ENCODE peak calls at places on chromosomes 3 and 15, in ten cellular contexts. One of them, this sample, is unnamed.

GRCh38 chr3:15478300-15478979 is 43.1 kb downstream of the COLQ start:
- DNase-seq in activated CD4-positive, CD25-positive, alpha-beta regulatory T cell: no peak
- DNase-seq in skeletal muscle cell: no peak
- DNase-seq in iris pigment epithelial cell: no peak
- DNase-seq in NCI-H1092 treated with DMSO at 0.1 percent for 48 hours: no peak
- DNase-seq in brain microvascular endothelial cell: no peak
- DNase-seq in activated CD8-positive, alpha-beta memory T cell treated with anti-CD3 and anti-CD28 coated beads for 48 hours: no peak
- DNase-seq in AG10803: no peak
- DNase-seq in naive thymus-derived CD8-positive, alpha-beta T cell: no peak
- DNase-seq in caudate nucleus: no peak
- DNase-seq in this sample: no peak

GRCh38 chr15:71518661-71519060 is 291.7 kb upstream of the NR2E3 start:
- DNase-seq in caudate nucleus: no peak
- DNase-seq in naive thymus-derived CD8-positive, alpha-beta T cell: no peak
- DNase-seq in NCI-H1092 treated with DMSO at 0.1 percent for 48 hours: no peak
- DNase-seq in brain microvascular endothelial cell: no peak
- DNase-seq in AG10803: no peak
- DNase-seq in activated CD4-positive, CD25-positive, alpha-beta regulatory T cell: no peak
- DNase-seq in iris pigment epithelial cell: no peak
- DNase-seq in activated CD8-positive, alpha-beta memory T cell treated with anti-CD3 and anti-CD28 coated beads for 48 hours: no peak
- DNase-seq in skeletal muscle cell: no peak
- DNase-seq in this sample: no peak

GRCh38 chr3:6709178-6709577 is 151.7 kb upstream of the GRM7 start:
- DNase-seq in caudate nucleus: no peak
- DNase-seq in iris pigment epithelial cell: no peak
- DNase-seq in activated CD8-positive, alpha-beta memory T cell treated with anti-CD3 and anti-CD28 coated beads for 48 hours: no peak
- DNase-seq in skeletal muscle cell: no peak
- DNase-seq in naive thymus-derived CD8-positive, alpha-beta T cell: no peak
- DNase-seq in brain microvascular endothelial cell: no peak
- DNase-seq in NCI-H1092 treated with DMSO at 0.1 percent for 48 hours: no peak
- DNase-seq in activated CD4-positive, CD25-positive, alpha-beta regulatory T cell: no peak
- DNase-seq in AG10803: no peak
- DNase-seq in this sample: no peak

GRCh38 chr3:149542375-149543312 is 68.1 kb downstream of the TM4SF4 start:
- DNase-seq in skeletal muscle cell: no peak
- DNase-seq in activated CD8-positive, alpha-beta memory T cell treated with anti-CD3 and anti-CD28 coated beads for 48 hours: no peak
- DNase-seq in caudate nucleus: no peak
- DNase-seq in NCI-H1092 treated with DMSO at 0.1 percent for 48 hours: no peak
- DNase-seq in AG10803: no peak
- DNase-seq in iris pigment epithelial cell: peak; percentile 70
- DNase-seq in brain microvascular endothelial cell: peak; percentile 46
- DNase-seq in activated CD4-positive, CD25-positive, alpha-beta regulatory T cell: no peak
- DNase-seq in naive thymus-derived CD8-positive, alpha-beta T cell: no peak
- DNase-seq in this sample: no peak

GRCh38 chr3:43423142-43423541 is 136.8 kb downstream of the SNRK start:
- DNase-seq in skeletal muscle cell: no peak
- DNase-seq in caudate nucleus: no peak
- DNase-seq in brain microvascular endothelial cell: peak; percentile 23
- DNase-seq in AG10803: no peak
- DNase-seq in activated CD8-positive, alpha-beta memory T cell treated with anti-CD3 and anti-CD28 coated beads for 48 hours: no peak
- DNase-seq in activated CD4-positive, CD25-positive, alpha-beta regulatory T cell: no peak
- DNase-seq in NCI-H1092 treated with DMSO at 0.1 percent for 48 hours: no peak
- DNase-seq in iris pigment epithelial cell: peak; percentile 8
- DNase-seq in naive thymus-derived CD8-positive, alpha-beta T cell: no peak
- DNase-seq in this sample: no peak

GRCh38 chr15:97504031-97504430 is 456.5 kb upstream of the ARRDC4 start:
- DNase-seq in NCI-H1092 treated with DMSO at 0.1 percent for 48 hours: no peak
- DNase-seq in caudate nucleus: no peak
- DNase-seq in iris pigment epithelial cell: peak; percentile 84
- DNase-seq in AG10803: no peak
- DNase-seq in activated CD4-positive, CD25-positive, alpha-beta regulatory T cell: no peak
- DNase-seq in activated CD8-positive, alpha-beta memory T cell treated with anti-CD3 and anti-CD28 coated beads for 48 hours: no peak
- DNase-seq in brain microvascular endothelial cell: peak; percentile 93
- DNase-seq in skeletal muscle cell: peak; percentile 64
- DNase-seq in naive thymus-derived CD8-positive, alpha-beta T cell: no peak
- DNase-seq in this sample: peak; percentile 92

GRCh38 chr3:27080126-27080525 is 289.1 kb downstream of the NEK10 start:
- DNase-seq in iris pigment epithelial cell: no peak
- DNase-seq in NCI-H1092 treated with DMSO at 0.1 percent for 48 hours: no peak
- DNase-seq in skeletal muscle cell: no peak
- DNase-seq in AG10803: no peak
- DNase-seq in naive thymus-derived CD8-positive, alpha-beta T cell: no peak
- DNase-seq in brain microvascular endothelial cell: no peak
- DNase-seq in activated CD4-positive, CD25-positive, alpha-beta regulatory T cell: no peak
- DNase-seq in activated CD8-positive, alpha-beta memory T cell treated with anti-CD3 and anti-CD28 coated beads for 48 hours: no peak
- DNase-seq in caudate nucleus: no peak
- DNase-seq in this sample: no peak

GRCh38 chr15:71777216-71777943 is 33.0 kb upstream of the NR2E3 start:
- DNase-seq in iris pigment epithelial cell: no peak
- DNase-seq in naive thymus-derived CD8-positive, alpha-beta T cell: no peak
- DNase-seq in activated CD4-positive, CD25-positive, alpha-beta regulatory T cell: no peak
- DNase-seq in activated CD8-positive, alpha-beta memory T cell treated with anti-CD3 and anti-CD28 coated beads for 48 hours: no peak
- DNase-seq in caudate nucleus: no peak
- DNase-seq in brain microvascular endothelial cell: no peak
- DNase-seq in skeletal muscle cell: no peak
- DNase-seq in NCI-H1092 treated with DMSO at 0.1 percent for 48 hours: no peak
- DNase-seq in AG10803: no peak
- DNase-seq in this sample: no peak

GRCh38 chr15:61794881-61795280 is 265.4 kb downstream of the VPS13C start:
- DNase-seq in brain microvascular endothelial cell: peak; percentile 4
- DNase-seq in caudate nucleus: no peak
- DNase-seq in skeletal muscle cell: peak; percentile 52
- DNase-seq in activated CD8-positive, alpha-beta memory T cell treated with anti-CD3 and anti-CD28 coated beads for 48 hours: no peak
- DNase-seq in naive thymus-derived CD8-positive, alpha-beta T cell: no peak
- DNase-seq in NCI-H1092 treated with DMSO at 0.1 percent for 48 hours: no peak
- DNase-seq in activated CD4-positive, CD25-positive, alpha-beta regulatory T cell: no peak
- DNase-seq in iris pigment epithelial cell: peak; percentile 46
- DNase-seq in AG10803: peak; percentile 16
- DNase-seq in this sample: peak; percentile 5

GRCh38 chr15:50993598-50993997 is 85.1 kb downstream of the AP4E1 start:
- DNase-seq in skeletal muscle cell: no peak
- DNase-seq in AG10803: no peak
- DNase-seq in iris pigment epithelial cell: peak; percentile 20
- DNase-seq in brain microvascular endothelial cell: no peak
- DNase-seq in activated CD4-positive, CD25-positive, alpha-beta regulatory T cell: no peak
- DNase-seq in caudate nucleus: no peak
- DNase-seq in NCI-H1092 treated with DMSO at 0.1 percent for 48 hours: no peak
- DNase-seq in activated CD8-positive, alpha-beta memory T cell treated with anti-CD3 and anti-CD28 coated beads for 48 hours: no peak
- DNase-seq in naive thymus-derived CD8-positive, alpha-beta T cell: no peak
- DNase-seq in this sample: peak; percentile 35

GRCh38 chr3:65587650-65588439 is 450.9 kb downstream of the MAGI1 start:
- DNase-seq in naive thymus-derived CD8-positive, alpha-beta T cell: no peak
- DNase-seq in activated CD4-positive, CD25-positive, alpha-beta regulatory T cell: no peak
- DNase-seq in NCI-H1092 treated with DMSO at 0.1 percent for 48 hours: no peak
- DNase-seq in activated CD8-positive, alpha-beta memory T cell treated with anti-CD3 and anti-CD28 coated beads for 48 hours: no peak
- DNase-seq in AG10803: no peak
- DNase-seq in iris pigment epithelial cell: no peak
- DNase-seq in skeletal muscle cell: no peak
- DNase-seq in brain microvascular endothelial cell: no peak
- DNase-seq in caudate nucleus: no peak
- DNase-seq in this sample: peak; percentile 29

GRCh38 chr15:82970696-82971095 is 15.3 kb upstream of the RAMAC start:
- DNase-seq in skeletal muscle cell: no peak
- DNase-seq in naive thymus-derived CD8-positive, alpha-beta T cell: no peak
- DNase-seq in iris pigment epithelial cell: no peak
- DNase-seq in activated CD4-positive, CD25-positive, alpha-beta regulatory T cell: no peak
- DNase-seq in caudate nucleus: no peak
- DNase-seq in brain microvascular endothelial cell: no peak
- DNase-seq in NCI-H1092 treated with DMSO at 0.1 percent for 48 hours: no peak
- DNase-seq in AG10803: no peak
- DNase-seq in activated CD8-positive, alpha-beta memory T cell treated with anti-CD3 and anti-CD28 coated beads for 48 hours: no peak
- DNase-seq in this sample: no peak

GRCh38 chr15:60804986-60805949 is 326.3 kb upstream of the ICE2 start:
- DNase-seq in brain microvascular endothelial cell: peak; percentile 79
- DNase-seq in naive thymus-derived CD8-positive, alpha-beta T cell: no peak
- DNase-seq in iris pigment epithelial cell: peak; percentile 70
- DNase-seq in AG10803: peak; percentile 75
- DNase-seq in activated CD8-positive, alpha-beta memory T cell treated with anti-CD3 and anti-CD28 coated beads for 48 hours: no peak
- DNase-seq in NCI-H1092 treated with DMSO at 0.1 percent for 48 hours: peak; percentile 10
- DNase-seq in skeletal muscle cell: peak; percentile 56
- DNase-seq in activated CD4-positive, CD25-positive, alpha-beta regulatory T cell: no peak
- DNase-seq in caudate nucleus: no peak
- DNase-seq in this sample: peak; percentile 29

GRCh38 chr3:128497305-128498126 is 4.5 kb upstream of the GATA2 start:
- DNase-seq in activated CD4-positive, CD25-positive, alpha-beta regulatory T cell: peak; percentile 39
- DNase-seq in AG10803: no peak
- DNase-seq in activated CD8-positive, alpha-beta memory T cell treated with anti-CD3 and anti-CD28 coated beads for 48 hours: no peak
- DNase-seq in brain microvascular endothelial cell: no peak
- DNase-seq in caudate nucleus: peak; percentile 81
- DNase-seq in iris pigment epithelial cell: no peak
- DNase-seq in naive thymus-derived CD8-positive, alpha-beta T cell: peak; percentile 68
- DNase-seq in skeletal muscle cell: no peak
- DNase-seq in NCI-H1092 treated with DMSO at 0.1 percent for 48 hours: peak; percentile 76
- DNase-seq in this sample: peak; percentile 36

GRCh38 chr3:6803652-6804051 is 57.3 kb upstream of the GRM7 start:
- DNase-seq in NCI-H1092 treated with DMSO at 0.1 percent for 48 hours: no peak
- DNase-seq in caudate nucleus: no peak
- DNase-seq in naive thymus-derived CD8-positive, alpha-beta T cell: no peak
- DNase-seq in skeletal muscle cell: no peak
- DNase-seq in brain microvascular endothelial cell: no peak
- DNase-seq in activated CD8-positive, alpha-beta memory T cell treated with anti-CD3 and anti-CD28 coated beads for 48 hours: no peak
- DNase-seq in activated CD4-positive, CD25-positive, alpha-beta regulatory T cell: no peak
- DNase-seq in iris pigment epithelial cell: no peak
- DNase-seq in AG10803: no peak
- DNase-seq in this sample: no peak

GRCh38 chr3:159818399-159818798 is 170.2 kb upstream of the IL12A start:
- DNase-seq in skeletal muscle cell: no peak
- DNase-seq in caudate nucleus: peak; percentile 26
- DNase-seq in naive thymus-derived CD8-positive, alpha-beta T cell: no peak
- DNase-seq in NCI-H1092 treated with DMSO at 0.1 percent for 48 hours: no peak
- DNase-seq in activated CD4-positive, CD25-positive, alpha-beta regulatory T cell: no peak
- DNase-seq in AG10803: no peak
- DNase-seq in iris pigment epithelial cell: no peak
- DNase-seq in brain microvascular endothelial cell: no peak
- DNase-seq in activated CD8-positive, alpha-beta memory T cell treated with anti-CD3 and anti-CD28 coated beads for 48 hours: no peak
- DNase-seq in this sample: no peak

GRCh38 chr3:21747376-21747775 is 3.6 kb downstream of the ZNF385D start:
- DNase-seq in brain microvascular endothelial cell: no peak
- DNase-seq in AG10803: peak; percentile 8
- DNase-seq in iris pigment epithelial cell: no peak
- DNase-seq in activated CD4-positive, CD25-positive, alpha-beta regulatory T cell: no peak
- DNase-seq in skeletal muscle cell: no peak
- DNase-seq in activated CD8-positive, alpha-beta memory T cell treated with anti-CD3 and anti-CD28 coated beads for 48 hours: no peak
- DNase-seq in naive thymus-derived CD8-positive, alpha-beta T cell: no peak
- DNase-seq in NCI-H1092 treated with DMSO at 0.1 percent for 48 hours: no peak
- DNase-seq in caudate nucleus: no peak
- DNase-seq in this sample: peak; percentile 12

GRCh38 chr3:29775352-29775751 is 494.5 kb downstream of the RBMS3 start:
- DNase-seq in caudate nucleus: no peak
- DNase-seq in naive thymus-derived CD8-positive, alpha-beta T cell: no peak
- DNase-seq in activated CD4-positive, CD25-positive, alpha-beta regulatory T cell: no peak
- DNase-seq in AG10803: peak; percentile 69
- DNase-seq in iris pigment epithelial cell: no peak
- DNase-seq in activated CD8-positive, alpha-beta memory T cell treated with anti-CD3 and anti-CD28 coated beads for 48 hours: no peak
- DNase-seq in skeletal muscle cell: no peak
- DNase-seq in NCI-H1092 treated with DMSO at 0.1 percent for 48 hours: no peak
- DNase-seq in brain microvascular endothelial cell: peak; percentile 34
- DNase-seq in this sample: no peak

GRCh38 chr15:93138681-93139080 is 49.7 kb upstream of the RGMA start:
- DNase-seq in activated CD8-positive, alpha-beta memory T cell treated with anti-CD3 and anti-CD28 coated beads for 48 hours: no peak
- DNase-seq in iris pigment epithelial cell: no peak
- DNase-seq in brain microvascular endothelial cell: no peak
- DNase-seq in skeletal muscle cell: no peak
- DNase-seq in naive thymus-derived CD8-positive, alpha-beta T cell: no peak
- DNase-seq in AG10803: no peak
- DNase-seq in NCI-H1092 treated with DMSO at 0.1 percent for 48 hours: no peak
- DNase-seq in activated CD4-positive, CD25-positive, alpha-beta regulatory T cell: no peak
- DNase-seq in caudate nucleus: no peak
- DNase-seq in this sample: no peak

GRCh38 chr3:133535971-133536634 is 37.4 kb upstream of the CDV3 start:
- DNase-seq in naive thymus-derived CD8-positive, alpha-beta T cell: no peak
- DNase-seq in AG10803: peak; percentile 89
- DNase-seq in NCI-H1092 treated with DMSO at 0.1 percent for 48 hours: peak; percentile 60
- DNase-seq in skeletal muscle cell: peak; percentile 88
- DNase-seq in brain microvascular endothelial cell: peak; percentile 83
- DNase-seq in caudate nucleus: no peak
- DNase-seq in activated CD8-positive, alpha-beta memory T cell treated with anti-CD3 and anti-CD28 coated beads for 48 hours: no peak
- DNase-seq in iris pigment epithelial cell: peak; percentile 97
- DNase-seq in activated CD4-positive, CD25-positive, alpha-beta regulatory T cell: no peak
- DNase-seq in this sample: peak; percentile 89

GRCh38 chr15:84819291-84819768 is 2.2 kb downstream of the ALPK3 start:
- DNase-seq in naive thymus-derived CD8-positive, alpha-beta T cell: no peak
- DNase-seq in activated CD8-positive, alpha-beta memory T cell treated with anti-CD3 and anti-CD28 coated beads for 48 hours: no peak
- DNase-seq in iris pigment epithelial cell: no peak
- DNase-seq in NCI-H1092 treated with DMSO at 0.1 percent for 48 hours: no peak
- DNase-seq in activated CD4-positive, CD25-positive, alpha-beta regulatory T cell: no peak
- DNase-seq in skeletal muscle cell: no peak
- DNase-seq in AG10803: no peak
- DNase-seq in caudate nucleus: no peak
- DNase-seq in brain microvascular endothelial cell: no peak
- DNase-seq in this sample: no peak

GRCh38 chr3:45551214-45552010 is 43.1 kb upstream of the LIMD1 start:
- DNase-seq in AG10803: peak; percentile 93
- DNase-seq in iris pigment epithelial cell: peak; percentile 98
- DNase-seq in NCI-H1092 treated with DMSO at 0.1 percent for 48 hours: no peak
- DNase-seq in brain microvascular endothelial cell: peak; percentile 98
- DNase-seq in naive thymus-derived CD8-positive, alpha-beta T cell: no peak
- DNase-seq in caudate nucleus: no peak
- DNase-seq in skeletal muscle cell: peak; percentile 98
- DNase-seq in activated CD8-positive, alpha-beta memory T cell treated with anti-CD3 and anti-CD28 coated beads for 48 hours: no peak
- DNase-seq in activated CD4-positive, CD25-positive, alpha-beta regulatory T cell: no peak
- DNase-seq in this sample: peak; percentile 97

This sample was measured in epithelial cell of esophagus.